ENCODE peak calls at places on chromosomes 2 and 18, in ten cellular contexts. X is naive thymus-derived CD4-positive, alpha-beta T cell; W is left ventricle myocardium inferior; I is Peyer's patch; R is cardiac muscle cell; E is heart right ventricle; H is CD8-positive, alpha-beta T cell; F is lung; S is BJ; M is hepatocyte. U is an unnamed sample. For H3K27me3 and H3K36me3, the result is how much of the 10 kb centered on the place peaks cover.

GRCh38 chr2:20371656-20372055 is 21.0 kb upstream of the PUM2 start:
- DNase-seq in W (no peak), S (no peak), I (no peak), H (no peak), E (no peak), X (no peak), R (peak), F (no peak), M (no peak), U (no peak)

GRCh38 chr18:48734460-48734859 is 195.6 kb downstream of the CTIF start:
- DNase-seq in S (no peak), M (no peak), W (no peak), I (no peak), X (no peak), R (no peak), H (no peak), E (no peak), F (no peak), U (no peak)

GRCh38 chr18:9757851-9758587 is 49.9 kb downstream of the RAB31 start:
- DNase-seq in I (no peak), F (no peak), M (no peak), S (no peak), W (no peak), R (peak), E (no peak), H (no peak), X (no peak), U (no peak)

GRCh38 chr18:29652797-29653196 is 1389.7 kb downstream of the DSC3 start:
- DNase-seq in E (no peak), X (no peak), W (no peak), R (no peak), I (no peak), H (no peak), M (no peak), S (no peak), F (no peak), U (no peak)

GRCh38 chr2:224173882-224174415 is 134.9 kb upstream of the SERPINE2 start:
- DNase-seq in X (no peak), W (no peak), F (no peak), M (no peak), S (no peak), H (no peak), I (no peak), E (no peak), R (no peak), U (no peak)

GRCh38 chr2:184956856-184957255 is 358.5 kb downstream of the ZNF804A start:
- DNase-seq in I (no peak), M (no peak), H (no peak), W (no peak), R (no peak), X (no peak), F (no peak), E (no peak), S (no peak), U (no peak)

GRCh38 chr2:3490191-3491158 is 28.9 kb downstream of the ADI1 start:
- DNase-seq in X (no peak), S (no peak), H (no peak), I (no peak), W (no peak), E (no peak), M (no peak), R (peak), F (no peak), U (peak)

GRCh38 chr2:129565710-129566109 is 413.8 kb upstream of the RAB6C start:
- DNase-seq in E (no peak), W (no peak), S (no peak), I (no peak), R (peak), X (no peak), M (no peak), F (no peak), H (no peak), U (no peak)

GRCh38 chr2:147649288-147649687 is 195.5 kb upstream of the ACVR2A start:
- DNase-seq in E (no peak), S (no peak), F (no peak), W (no peak), R (no peak), I (no peak), M (no peak), X (no peak), H (no peak), U (no peak)

GRCh38 chr2:231716641-231717280 is 8.4 kb downstream of the PTMA start:
- DNase-seq in S (no peak), M (no peak), F (no peak), H (no peak), I (no peak), W (no peak), E (no peak), X (no peak), R (peak), U (no peak)

GRCh38 chr2:19100570-19100969 is 257.9 kb downstream of the OSR1 start:
- DNase-seq in M (no peak), S (no peak), F (no peak), H (no peak), X (no peak), I (no peak), R (no peak), W (no peak), E (no peak), U (no peak)

GRCh38 chr2:71101656-71102055 is 28.4 kb downstream of the MCEE start:
- DNase-seq in R (peak), W (no peak), X (no peak), F (no peak), I (no peak), E (no peak), M (no peak), H (no peak), S (peak), U (no peak)

GRCh38 chr2:217270089-217270800 is 410.4 kb upstream of the TNP1 start:
- DNase-seq in F (no peak), X (no peak), W (no peak), I (no peak), R (no peak), H (no peak), S (no peak), M (no peak), E (no peak), U (peak)

GRCh38 chr2:61853086-61853847 is 593 bp downstream of the FAM161A start:
- DNase-seq in R (no peak), I (peak), H (no peak), F (no peak), W (no peak), E (no peak), S (no peak), M (peak), X (peak), U (no peak)

GRCh38 chr18:31275722-31276463 is 42.1 kb upstream of the DSG1 start:
- DNase-seq in R (peak), M (peak), X (no peak), I (no peak), W (no peak), E (no peak), S (no peak), H (no peak), F (no peak), U (no peak)

GRCh38 chr2:102637358-102637757 is 18.0 kb downstream of the SLC9A2 start:
- DNase-seq in W (no peak), M (no peak), F (no peak), I (no peak), E (no peak), X (no peak), S (no peak), H (no peak), R (no peak), U (no peak)

GRCh38 chr2:102636283-102636907 is 17.0 kb downstream of the SLC9A2 start:
- DNase-seq in I (no peak), X (no peak), H (no peak), S (no peak), E (no peak), M (peak), W (no peak), R (no peak), F (no peak), U (no peak)

GRCh38 chr2:102634831-102635241 is 15.5 kb downstream of the SLC9A2 start:
- DNase-seq in X (no peak), S (no peak), R (no peak), H (no peak), M (no peak), F (no peak), I (no peak), E (no peak), W (no peak), U (no peak)

GRCh38 chr2:102635317-102635716 is 16.0 kb downstream of the SLC9A2 start:
- DNase-seq in S (no peak), I (no peak), R (no peak), M (no peak), F (no peak), W (no peak), E (no peak), X (no peak), H (no peak), U (no peak)

GRCh38 chr2:102639429-102639828 is 20.1 kb downstream of the SLC9A2 start:
- DNase-seq in W (no peak), R (no peak), F (no peak), S (no peak), I (no peak), M (no peak), X (no peak), E (no peak), H (no peak), U (no peak)
- H3K27me3 ChIP-seq in W (under half), R (under half), F (under half), S (under half), I (under half), M (under half), X (under half), E (under half), H (under half), U (under half)

DNA sequence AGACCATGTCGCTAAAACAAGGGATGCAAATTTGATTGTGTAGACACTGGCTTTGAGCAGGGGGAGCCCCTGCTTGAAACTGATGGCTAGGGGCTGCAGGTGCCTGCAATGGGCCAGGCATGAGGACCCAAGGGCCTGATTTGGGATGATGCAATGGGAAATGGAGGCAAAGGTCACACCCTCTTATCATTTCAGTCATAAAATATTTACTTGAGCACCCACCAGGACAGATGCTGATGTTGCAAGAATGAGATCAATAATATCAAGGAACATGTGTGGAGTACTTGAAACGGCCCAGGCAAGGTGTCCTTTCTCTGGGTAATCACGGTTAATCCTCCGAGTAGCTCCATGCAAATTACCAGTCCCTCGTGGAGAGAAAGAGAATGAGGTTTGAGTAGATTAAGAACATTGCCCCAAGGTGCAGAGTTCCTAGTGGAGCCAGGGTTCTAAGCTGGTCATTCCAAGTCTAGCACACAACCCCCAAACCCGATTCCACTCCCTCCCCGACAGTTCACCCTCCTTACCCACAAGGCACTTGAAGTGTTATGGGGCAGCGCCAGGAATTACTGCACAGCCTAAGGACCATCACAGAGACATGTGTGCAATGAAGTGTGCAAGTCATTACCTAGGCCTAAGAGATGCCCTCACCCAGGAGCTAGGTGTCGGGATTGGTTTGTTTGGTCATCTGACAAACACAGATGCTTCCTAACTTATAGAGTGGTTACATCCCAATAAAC is 14.0 kb upstream of the TMBIM1 start:
- DNase-seq in F (no peak), E (no peak), R (no peak), I (no peak), M (no peak), W (no peak), S (no peak), H (no peak), X (no peak), U (no peak)
- H3K4me3 ChIP-seq in F (no peak), E (no peak), R (no peak), I (no peak), M (no peak), W (no peak), S (no peak), H (no peak), X (no peak), U (no peak)

GRCh38 chr2:27681844-27682243 is 18.2 kb downstream of the SLC4A1AP start:
- DNase-seq in R (peak), M (peak), W (no peak), I (no peak), E (no peak), X (no peak), S (peak), H (no peak), F (no peak), U (no peak)
- H3K36me3 ChIP-seq in R (under half), M (under half), W (half or more), I (under half), E (under half), X (half or more), S (under half), H (under half), F (under half), U (under half)

GRCh38 chr2:44928660-44929471 is 12.6 kb upstream of the SIX3 start:
- DNase-seq in W (no peak), R (no peak), M (no peak), X (no peak), I (no peak), F (no peak), H (no peak), S (no peak), E (no peak), U (peak)
- H3K27me3 ChIP-seq in W (half or more), R (half or more), M (half or more), X (under half), I (under half), F (under half), H (under half), S (half or more), E (half or more), U (half or more)

GRCh38 chr2:204958371-204958770 is 413.1 kb downstream of the PARD3B start:
- DNase-seq in H (no peak), F (no peak), S (no peak), M (no peak), W (no peak), R (no peak), X (peak), E (no peak), I (no peak), U (no peak)
- H3K4me3 ChIP-seq in H (no peak), F (no peak), S (no peak), M (no peak), W (no peak), R (no peak), X (no peak), E (no peak), I (no peak), U (no peak)